ENCODE peak calls at places on chromosome 7, in six cellular contexts. Z is PC-9, M is tibial artery, B is H4, K is keratinocyte, P is AML-193. S is an unnamed sample.

GRCh38 chr7:143487566-143487965 is 9.9 kb downstream of the TAS2R41 start:
- DNase-seq in Z (no peak), M (peak), B (peak), K (no peak), P (no peak), S (peak)

GRCh38 chr7:42107484-42107883 is 129.5 kb downstream of the GLI3 start:
- DNase-seq in Z (no peak), M (no peak), B (peak), K (no peak), P (no peak), S (peak)

GRCh38 chr7:29105191-29105590 is 41.1 kb downstream of the CPVL start:
- DNase-seq in Z (no peak), M (no peak), B (no peak), K (no peak), P (no peak), S (peak)

GRCh38 chr7:156907656-156908055 is 14.7 kb upstream of the LMBR1 start:
- DNase-seq in Z (no peak), M (no peak), B (peak), K (no peak), P (no peak), S (no peak)

GRCh38 chr7:157295338-157295737 is 41.5 kb upstream of the DNAJB6 start:
- DNase-seq in Z (no peak), M (no peak), B (no peak), K (no peak), P (no peak), S (no peak)

GRCh38 chr7:106110885-106111670 is 1.0 kb downstream of the SYPL1 start:
- DNase-seq in Z (no peak), M (no peak), B (no peak), K (no peak), P (no peak), S (peak)

GRCh38 chr7:26504417-26504816 is 212.8 kb downstream of the SNX10 start:
- DNase-seq in Z (no peak), M (no peak), B (no peak), K (no peak), P (no peak), S (no peak)

GRCh38 chr7:37927739-37928444 is 7.5 kb downstream of the EPDR1 start:
- DNase-seq in Z (no peak), M (no peak), B (no peak), K (no peak), P (peak), S (no peak)

GRCh38 chr7:66669088-66669487 is 40.4 kb downstream of the KCTD7 start:
- DNase-seq in Z (no peak), M (no peak), B (no peak), K (no peak), P (no peak), S (no peak)

GRCh38 chr7:100545636-100546128 is 6.7 kb downstream of the AGFG2 start:
- DNase-seq in Z (peak), M (peak), B (peak), K (no peak), P (no peak), S (peak)

GRCh38 chr7:140901946-140902304 is 22.8 kb downstream of the BRAF start:
- DNase-seq in Z (no peak), M (no peak), B (no peak), K (no peak), P (no peak), S (no peak)

GRCh38 chr7:37416739-37417474 is 31.8 kb downstream of the ELMO1 start:
- DNase-seq in Z (no peak), M (no peak), B (no peak), K (no peak), P (no peak), S (no peak)

GRCh38 chr7:2689951-2690705 is 2.1 kb downstream of the AMZ1 start:
- DNase-seq in Z (no peak), M (no peak), B (peak), K (no peak), P (no peak), S (no peak)

S was measured in thyroid gland.